ENCODE peak calls at places on chromosomes 2 and 18, in seven cellular contexts. One of them, this sample, is unnamed. For H3K79me2, the result is how much of the 10 kb centered on the place peaks cover.

GRCh38 chr2:17442334-17442733 is 75.9 kb downstream of the RAD51AP2 start:
- DNase-seq in astrocyte: peak
- DNase-seq in H1: no peak
- DNase-seq in OCI-LY7: no peak
- DNase-seq in keratinocyte: peak
- DNase-seq in fibroblast of lung: peak
- DNase-seq in PC-9: no peak
- DNase-seq in this sample: peak

GRCh38 chr18:79518028-79518682 is 122.4 kb downstream of the NFATC1 start:
- DNase-seq in fibroblast of lung: no peak
- DNase-seq in PC-9: no peak
- DNase-seq in astrocyte: no peak
- DNase-seq in keratinocyte: no peak
- DNase-seq in OCI-LY7: no peak
- DNase-seq in H1: no peak
- DNase-seq in this sample: no peak

GRCh38 chr2:69764286-69765058 is 22.5 kb downstream of the ANXA4 start:
- DNase-seq in keratinocyte: no peak
- DNase-seq in astrocyte: peak
- DNase-seq in H1: no peak
- DNase-seq in OCI-LY7: no peak
- DNase-seq in fibroblast of lung: no peak
- DNase-seq in PC-9: no peak
- DNase-seq in this sample: peak

GRCh38 chr2:26640331-26640745 is 828 bp downstream of the CIB4 start:
- DNase-seq in fibroblast of lung: peak
- DNase-seq in PC-9: peak
- DNase-seq in OCI-LY7: no peak
- DNase-seq in astrocyte: peak
- DNase-seq in H1: no peak
- DNase-seq in keratinocyte: no peak
- DNase-seq in this sample: peak

GRCh38 chr18:55541571-55541970 is 46.4 kb downstream of the TCF4 start:
- DNase-seq in H1: no peak
- DNase-seq in PC-9: no peak
- DNase-seq in fibroblast of lung: no peak
- DNase-seq in astrocyte: no peak
- DNase-seq in keratinocyte: no peak
- DNase-seq in OCI-LY7: no peak
- DNase-seq in this sample: peak

GRCh38 chr18:9101730-9102390 is 639 bp upstream of the NDUFV2 start:
- DNase-seq in fibroblast of lung: peak
- DNase-seq in astrocyte: peak
- DNase-seq in OCI-LY7: peak
- DNase-seq in H1: no peak
- DNase-seq in PC-9: peak
- DNase-seq in keratinocyte: no peak
- DNase-seq in this sample: peak

GRCh38 chr2:239908308-239908707 is 116.8 kb downstream of the NDUFA10 start:
- DNase-seq in fibroblast of lung: no peak
- DNase-seq in keratinocyte: no peak
- DNase-seq in OCI-LY7: no peak
- DNase-seq in H1: no peak
- DNase-seq in astrocyte: no peak
- DNase-seq in PC-9: no peak
- DNase-seq in this sample: no peak

GRCh38 chr18:62448426-62448825 is 74.4 kb upstream of the ZCCHC2 start:
- DNase-seq in OCI-LY7: no peak
- DNase-seq in astrocyte: no peak
- DNase-seq in fibroblast of lung: no peak
- DNase-seq in H1: no peak
- DNase-seq in keratinocyte: no peak
- DNase-seq in PC-9: no peak
- DNase-seq in this sample: no peak

GRCh38 chr2:169528271-169528701 is 18.8 kb downstream of the KLHL41 start:
- DNase-seq in fibroblast of lung: peak
- DNase-seq in PC-9: peak
- DNase-seq in astrocyte: peak
- DNase-seq in keratinocyte: peak
- DNase-seq in H1: peak
- DNase-seq in OCI-LY7: peak
- DNase-seq in this sample: peak

GRCh38 chr18:48947102-48947501 is 3.7 kb downstream of the SMAD7 start:
- DNase-seq in PC-9: no peak
- DNase-seq in keratinocyte: no peak
- DNase-seq in astrocyte: no peak
- DNase-seq in H1: no peak
- DNase-seq in OCI-LY7: no peak
- DNase-seq in fibroblast of lung: peak
- DNase-seq in this sample: peak

GRCh38 chr18:48949051-48949605 is 1.6 kb downstream of the SMAD7 start:
- DNase-seq in H1: no peak
- DNase-seq in astrocyte: no peak
- DNase-seq in OCI-LY7: no peak
- DNase-seq in PC-9: no peak
- DNase-seq in keratinocyte: no peak
- DNase-seq in fibroblast of lung: no peak
- DNase-seq in this sample: peak

GRCh38 chr18:48949606-48950535 is 894 bp downstream of the SMAD7 start:
- DNase-seq in OCI-LY7: peak
- DNase-seq in keratinocyte: no peak
- DNase-seq in PC-9: peak
- DNase-seq in fibroblast of lung: peak
- DNase-seq in astrocyte: no peak
- DNase-seq in H1: no peak
- DNase-seq in this sample: peak

GRCh38 chr18:48947583-48947982 is 3.2 kb downstream of the SMAD7 start:
- DNase-seq in PC-9: no peak
- DNase-seq in fibroblast of lung: no peak
- DNase-seq in keratinocyte: no peak
- DNase-seq in OCI-LY7: no peak
- DNase-seq in H1: no peak
- DNase-seq in astrocyte: no peak
- DNase-seq in this sample: peak

DNA sequence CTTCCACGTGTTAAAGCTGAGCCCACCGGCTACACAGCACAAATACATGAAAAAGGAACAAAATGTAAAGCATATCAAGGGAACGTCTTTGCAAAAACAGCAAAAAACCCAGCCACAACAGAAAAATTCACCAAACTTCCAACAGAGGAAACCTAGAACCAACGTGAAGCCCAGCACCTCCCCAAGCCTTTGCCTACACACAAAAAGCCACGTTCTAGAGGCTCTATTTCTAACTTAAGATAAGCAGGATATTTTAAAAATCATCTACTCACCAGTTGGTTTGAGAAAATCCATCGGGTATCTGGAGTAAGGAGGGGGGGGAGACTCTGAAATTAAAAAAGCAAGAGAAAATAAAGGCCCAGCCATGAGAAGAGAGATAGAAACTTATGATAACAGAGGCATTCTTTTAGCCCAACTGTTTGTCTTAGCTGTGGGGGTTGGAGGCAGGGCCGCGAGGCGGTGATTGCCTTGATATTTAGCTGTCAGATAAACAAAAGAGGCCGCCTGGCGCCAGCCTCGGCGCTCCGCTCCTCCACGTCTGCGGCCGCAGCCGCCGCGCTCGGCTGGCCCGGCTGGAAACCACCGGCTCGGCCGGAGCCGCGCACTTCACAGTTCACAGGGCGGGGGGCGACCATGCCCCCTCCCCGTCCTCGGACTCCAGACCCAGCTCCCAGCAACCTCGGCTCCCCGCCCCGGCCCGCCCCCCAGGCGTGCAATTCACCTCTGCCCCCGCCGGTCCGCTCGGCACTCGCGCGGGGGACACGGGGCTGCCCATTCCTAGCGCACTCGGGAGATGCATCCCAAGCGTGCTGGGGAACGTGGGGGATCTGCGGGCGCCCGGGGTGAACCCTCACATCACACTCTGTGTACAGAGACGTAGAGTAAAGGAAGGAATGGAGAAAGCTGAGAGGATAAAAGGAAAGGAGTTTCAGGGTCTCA is 2.4 kb downstream of the SMAD7 start:
- DNase-seq in OCI-LY7: peak
- DNase-seq in PC-9: peak
- DNase-seq in H1: no peak
- DNase-seq in astrocyte: peak
- DNase-seq in keratinocyte: no peak
- DNase-seq in fibroblast of lung: peak
- DNase-seq in this sample: peak
- H3K79me2 ChIP-seq in OCI-LY7: half or more
- H3K79me2 ChIP-seq in PC-9: half or more
- H3K79me2 ChIP-seq in H1: half or more
- H3K79me2 ChIP-seq in astrocyte: half or more
- H3K79me2 ChIP-seq in keratinocyte: half or more
- H3K79me2 ChIP-seq in fibroblast of lung: half or more
- H3K79me2 ChIP-seq in this sample: half or more

GRCh38 chr2:235661136-235661535 is 167.3 kb downstream of the AGAP1 start:
- DNase-seq in fibroblast of lung: no peak
- DNase-seq in H1: no peak
- DNase-seq in OCI-LY7: no peak
- DNase-seq in keratinocyte: no peak
- DNase-seq in PC-9: no peak
- DNase-seq in astrocyte: no peak
- DNase-seq in this sample: no peak

GRCh38 chr2:235660484-235661081 is 166.7 kb downstream of the AGAP1 start:
- DNase-seq in OCI-LY7: no peak
- DNase-seq in PC-9: no peak
- DNase-seq in keratinocyte: no peak
- DNase-seq in fibroblast of lung: no peak
- DNase-seq in H1: no peak
- DNase-seq in astrocyte: no peak
- DNase-seq in this sample: peak

GRCh38 chr2:235658371-235659174 is 164.7 kb downstream of the AGAP1 start:
- DNase-seq in H1: no peak
- DNase-seq in fibroblast of lung: no peak
- DNase-seq in OCI-LY7: no peak
- DNase-seq in PC-9: no peak
- DNase-seq in keratinocyte: no peak
- DNase-seq in astrocyte: no peak
- DNase-seq in this sample: no peak

GRCh38 chr2:235661538-235661937 is 167.7 kb downstream of the AGAP1 start:
- DNase-seq in H1: no peak
- DNase-seq in keratinocyte: no peak
- DNase-seq in fibroblast of lung: no peak
- DNase-seq in PC-9: no peak
- DNase-seq in astrocyte: no peak
- DNase-seq in OCI-LY7: no peak
- DNase-seq in this sample: no peak

DNA sequence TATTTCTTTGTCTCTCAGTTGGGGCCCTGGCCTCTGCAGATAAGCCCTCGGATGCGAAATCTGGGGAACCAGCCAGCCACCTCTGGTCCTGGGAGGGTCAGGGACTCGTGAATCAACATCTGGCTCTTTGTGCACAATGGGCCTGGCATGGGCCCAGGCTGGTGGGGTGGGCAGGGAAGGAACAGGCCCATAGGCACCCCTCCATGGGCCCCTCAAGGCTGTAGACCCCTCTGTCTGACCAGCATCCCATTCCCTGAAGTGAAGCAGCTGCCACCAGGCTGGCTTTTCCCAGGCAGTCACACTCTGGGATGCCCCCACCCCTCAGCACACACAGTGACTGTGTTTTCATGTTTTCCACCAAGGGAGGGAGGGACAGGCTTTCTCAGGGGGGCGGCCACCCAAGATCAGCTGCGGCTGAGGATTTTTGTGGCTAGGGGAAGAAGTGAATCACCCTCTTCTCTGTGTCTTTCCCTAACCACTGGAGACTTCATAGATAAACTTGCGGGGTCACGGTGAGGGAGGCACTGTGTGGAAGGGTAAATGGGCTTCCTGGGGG is 166.0 kb downstream of the AGAP1 start:
- DNase-seq in astrocyte: peak
- DNase-seq in keratinocyte: no peak
- DNase-seq in OCI-LY7: no peak
- DNase-seq in fibroblast of lung: peak
- DNase-seq in H1: no peak
- DNase-seq in PC-9: peak
- DNase-seq in this sample: peak
- H3K79me2 ChIP-seq in astrocyte: under half
- H3K79me2 ChIP-seq in keratinocyte: under half
- H3K79me2 ChIP-seq in OCI-LY7: under half
- H3K79me2 ChIP-seq in fibroblast of lung: under half
- H3K79me2 ChIP-seq in H1: half or more
- H3K79me2 ChIP-seq in PC-9: half or more
- H3K79me2 ChIP-seq in this sample: half or more

DNA sequence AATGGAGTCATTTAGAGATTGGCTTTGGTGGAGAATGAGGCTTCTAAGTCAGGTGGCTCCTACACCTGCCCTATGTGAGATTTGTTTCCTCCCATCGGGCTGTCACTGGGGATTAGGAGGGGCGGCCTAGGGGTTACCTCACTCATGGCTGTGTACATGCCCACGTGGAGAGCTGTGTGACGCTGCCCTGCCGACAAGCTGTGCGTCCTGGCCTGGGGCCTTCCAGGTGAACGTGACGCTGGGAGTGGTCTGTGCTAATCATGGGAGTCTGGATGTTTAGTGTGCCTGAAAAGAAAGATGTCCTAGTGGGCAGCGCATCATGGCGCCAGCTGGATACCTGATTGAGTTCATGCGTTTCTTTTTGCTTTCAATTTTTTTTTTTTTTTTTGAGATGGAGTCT is 14.0 kb downstream of the ASB1 start:
- DNase-seq in OCI-LY7: no peak
- DNase-seq in astrocyte: no peak
- DNase-seq in keratinocyte: no peak
- DNase-seq in PC-9: no peak
- DNase-seq in fibroblast of lung: no peak
- DNase-seq in H1: no peak
- DNase-seq in this sample: no peak
- H3K79me2 ChIP-seq in OCI-LY7: under half
- H3K79me2 ChIP-seq in astrocyte: half or more
- H3K79me2 ChIP-seq in keratinocyte: under half
- H3K79me2 ChIP-seq in PC-9: under half
- H3K79me2 ChIP-seq in fibroblast of lung: half or more
- H3K79me2 ChIP-seq in H1: half or more
- H3K79me2 ChIP-seq in this sample: half or more

DNA sequence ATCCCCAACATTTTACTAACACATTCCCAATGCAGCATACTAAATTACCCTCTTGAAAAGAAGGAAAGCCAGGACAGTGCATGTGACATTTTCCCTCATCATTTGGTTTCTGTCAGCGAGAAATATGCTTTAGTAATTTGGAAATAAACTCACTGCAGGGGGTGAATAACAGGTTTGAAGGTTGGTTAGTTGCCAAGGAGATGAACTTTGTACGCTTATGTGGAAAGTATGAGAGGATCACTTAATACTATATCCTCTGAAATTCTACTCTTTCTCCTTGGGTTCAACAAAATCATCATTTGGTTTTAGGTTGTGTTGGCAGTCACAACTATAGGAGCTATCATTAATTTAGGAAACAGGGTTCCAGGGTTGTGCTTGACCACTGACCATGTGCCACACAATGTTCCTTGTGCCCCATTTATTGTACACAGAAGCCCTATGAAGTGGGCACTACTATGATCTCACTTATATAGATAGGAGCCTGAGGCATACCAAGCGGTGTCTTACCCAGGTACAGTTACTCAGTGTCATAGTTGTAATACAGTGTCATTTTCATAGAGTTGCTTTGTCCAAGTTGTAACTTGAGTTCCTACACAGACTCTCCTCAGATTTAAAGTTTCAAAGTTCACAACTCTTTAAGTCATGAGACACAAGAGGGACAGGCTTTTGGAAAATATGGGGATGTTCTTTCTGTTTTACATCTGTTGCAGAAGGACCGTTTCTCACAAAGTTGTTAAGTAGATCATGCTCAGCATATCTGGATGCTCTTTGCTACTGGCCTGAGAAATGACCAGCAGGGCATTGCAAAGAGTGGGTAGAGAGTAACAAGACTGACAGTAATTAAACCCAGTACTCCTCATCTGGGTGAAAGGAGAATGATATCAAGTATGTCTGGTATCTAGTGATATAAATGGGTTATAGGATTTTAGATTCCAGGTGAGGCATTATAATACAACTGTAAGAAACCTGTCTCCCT is 91.8 kb downstream of the MAP4K4 start:
- DNase-seq in fibroblast of lung: no peak
- DNase-seq in OCI-LY7: no peak
- DNase-seq in keratinocyte: no peak
- DNase-seq in astrocyte: no peak
- DNase-seq in H1: no peak
- DNase-seq in PC-9: no peak
- DNase-seq in this sample: no peak
- H3K79me2 ChIP-seq in fibroblast of lung: half or more
- H3K79me2 ChIP-seq in OCI-LY7: half or more
- H3K79me2 ChIP-seq in keratinocyte: half or more
- H3K79me2 ChIP-seq in astrocyte: half or more
- H3K79me2 ChIP-seq in H1: half or more
- H3K79me2 ChIP-seq in PC-9: half or more
- H3K79me2 ChIP-seq in this sample: half or more

This sample was measured in GM23248.